ENCODE peak calls at places on chromosomes 3 and 15, in ten cellular contexts. O is stomach, G is endothelial cell of umbilical vein, D is neural crest cell, S is OCI-LY7, C is fibroblast of mammary gland, J is AG04450, U is psoas muscle, V is choroid plexus epithelial cell, W is AG04449. Q is an unnamed sample.

GRCh38 chr3:13106308-13106970 is 33.2 kb upstream of the IQSEC1 start:
- DNase-seq in G (no peak), S (no peak), D (no peak), O (no peak), C (no peak), J (no peak), V (no peak), W (no peak), U (no peak), Q (no peak)

GRCh38 chr3:43549626-43550025 is 72.2 kb downstream of the ANO10 start:
- DNase-seq in V (no peak), U (no peak), S (no peak), W (no peak), G (no peak), C (no peak), D (no peak), O (no peak), J (no peak), Q (no peak)

GRCh38 chr15:42285042-42285441 is 11.8 kb upstream of the TMEM87A start:
- DNase-seq in J (no peak), G (no peak), D (no peak), O (no peak), C (no peak), U (no peak), V (no peak), S (no peak), W (no peak), Q (no peak)

GRCh38 chr15:95291878-95292472 is 1038.5 kb upstream of the NR2F2 start:
- DNase-seq in G (peak; percentile 61), V (peak; percentile 70), U (no peak), J (no peak), S (peak; percentile 54), W (no peak), D (no peak), C (peak; percentile 59), O (no peak), Q (no peak)

GRCh38 chr3:179589143-179589542 is 15.3 kb downstream of the MRPL47 start:
- DNase-seq in W (peak; percentile 38), V (peak; percentile 62), U (no peak), C (peak; percentile 26), S (no peak), G (peak; percentile 36), O (no peak), J (no peak), D (no peak), Q (no peak)

GRCh38 chr3:69364354-69364753 is 21.5 kb downstream of the FRMD4B start:
- DNase-seq in W (no peak), V (no peak), G (no peak), J (no peak), S (no peak), C (peak; percentile 35), O (no peak), U (no peak), D (no peak), Q (no peak)

GRCh38 chr3:40079203-40079844 is 230.2 kb upstream of the EIF1B start:
- DNase-seq in U (no peak), S (no peak), D (no peak), W (peak; percentile 91), V (peak; percentile 71), O (no peak), C (peak; percentile 42), G (no peak), J (no peak), Q (peak; percentile 53)

GRCh38 chr3:128736598-128736997 is 10.6 kb downstream of the RAB7A start:
- DNase-seq in D (no peak), O (no peak), S (no peak), V (no peak), J (no peak), C (peak; percentile 66), U (no peak), W (no peak), G (no peak), Q (no peak)

GRCh38 chr3:137410028-137410427 is 354.1 kb upstream of the SOX14 start:
- DNase-seq in V (no peak), C (no peak), D (no peak), S (no peak), U (no peak), O (no peak), W (no peak), G (no peak), J (no peak), Q (no peak)

DNA sequence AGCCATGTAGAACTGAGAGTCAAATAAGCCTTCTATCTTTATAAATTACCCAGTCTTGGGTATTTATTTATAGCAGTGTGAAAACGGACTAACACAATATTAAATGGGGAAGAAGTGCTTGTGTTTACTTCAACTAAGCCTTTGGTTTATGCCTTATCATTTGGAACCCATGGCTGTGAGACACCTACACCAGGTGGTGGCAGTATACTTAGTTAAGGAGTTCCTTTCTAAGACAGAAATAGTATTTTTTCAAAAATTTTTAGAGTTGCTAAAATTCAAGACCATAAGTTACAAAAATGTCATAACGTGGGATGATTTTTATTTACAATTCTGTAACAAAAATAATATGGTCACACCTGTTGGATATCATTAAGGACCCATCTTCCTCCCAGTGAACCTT is 354.5 kb upstream of the SOX14 start:
- DNase-seq in W (no peak), O (no peak), S (no peak), V (no peak), U (no peak), C (no peak), J (no peak), G (no peak), D (no peak), Q (no peak)
- TF ChIP-seq CTCF in W (no peak), O (no peak), S (peak; percentile 64), V (no peak), U (no peak), C (no peak), J (no peak), G (no peak), D (no peak), Q (no peak)

DNA sequence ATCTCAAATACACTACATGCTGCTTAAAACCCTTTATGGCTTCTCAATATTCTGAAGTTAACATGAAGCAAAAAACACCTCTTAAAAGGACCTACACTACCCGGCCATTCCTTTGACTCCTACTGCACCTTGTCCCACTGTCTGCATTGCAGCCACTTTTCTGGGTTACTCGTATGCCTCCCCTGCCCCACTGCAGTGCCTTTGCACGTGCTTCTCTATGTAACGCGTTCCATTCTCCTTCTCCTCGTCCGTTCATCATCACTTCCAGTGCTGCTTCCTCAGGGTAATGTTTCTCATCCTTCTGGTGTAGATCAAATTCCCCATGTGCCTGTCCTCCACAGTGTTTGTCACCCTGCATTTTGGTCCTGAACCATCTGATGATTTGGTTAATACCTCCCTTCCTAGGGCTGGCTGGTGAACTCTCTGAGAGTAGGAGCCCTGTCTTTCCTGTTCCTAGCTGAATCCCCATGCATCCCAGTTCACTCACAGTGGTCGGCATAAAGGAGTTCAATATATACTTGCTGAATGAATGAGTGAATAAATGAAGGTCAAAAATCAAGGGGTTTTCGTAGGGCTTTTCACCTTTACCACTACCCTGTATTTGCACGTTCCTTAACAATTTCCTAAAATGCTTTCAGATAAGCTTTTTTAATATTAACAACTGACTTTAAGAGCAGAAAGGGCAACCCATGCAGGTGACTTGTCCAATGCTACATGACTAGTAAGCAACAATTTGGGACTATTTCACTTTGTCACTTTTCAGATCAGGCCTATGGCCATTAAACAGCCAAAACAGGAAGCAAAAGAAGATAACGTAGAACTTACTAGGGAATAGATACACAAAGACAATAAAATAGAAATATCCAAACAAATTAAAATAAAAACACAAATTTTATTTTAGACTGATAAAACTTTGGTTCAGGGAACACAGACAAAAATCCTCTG is 2.4 kb upstream of the STT3B start:
- DNase-seq in W (no peak), U (no peak), G (no peak), C (no peak), D (no peak), O (no peak), J (no peak), S (peak; percentile 24), V (no peak), Q (no peak)
- TF ChIP-seq CTCF in W (no peak), U (no peak), G (no peak), C (no peak), D (no peak), O (no peak), J (no peak), S (no peak), V (no peak), Q (no peak)

DNA sequence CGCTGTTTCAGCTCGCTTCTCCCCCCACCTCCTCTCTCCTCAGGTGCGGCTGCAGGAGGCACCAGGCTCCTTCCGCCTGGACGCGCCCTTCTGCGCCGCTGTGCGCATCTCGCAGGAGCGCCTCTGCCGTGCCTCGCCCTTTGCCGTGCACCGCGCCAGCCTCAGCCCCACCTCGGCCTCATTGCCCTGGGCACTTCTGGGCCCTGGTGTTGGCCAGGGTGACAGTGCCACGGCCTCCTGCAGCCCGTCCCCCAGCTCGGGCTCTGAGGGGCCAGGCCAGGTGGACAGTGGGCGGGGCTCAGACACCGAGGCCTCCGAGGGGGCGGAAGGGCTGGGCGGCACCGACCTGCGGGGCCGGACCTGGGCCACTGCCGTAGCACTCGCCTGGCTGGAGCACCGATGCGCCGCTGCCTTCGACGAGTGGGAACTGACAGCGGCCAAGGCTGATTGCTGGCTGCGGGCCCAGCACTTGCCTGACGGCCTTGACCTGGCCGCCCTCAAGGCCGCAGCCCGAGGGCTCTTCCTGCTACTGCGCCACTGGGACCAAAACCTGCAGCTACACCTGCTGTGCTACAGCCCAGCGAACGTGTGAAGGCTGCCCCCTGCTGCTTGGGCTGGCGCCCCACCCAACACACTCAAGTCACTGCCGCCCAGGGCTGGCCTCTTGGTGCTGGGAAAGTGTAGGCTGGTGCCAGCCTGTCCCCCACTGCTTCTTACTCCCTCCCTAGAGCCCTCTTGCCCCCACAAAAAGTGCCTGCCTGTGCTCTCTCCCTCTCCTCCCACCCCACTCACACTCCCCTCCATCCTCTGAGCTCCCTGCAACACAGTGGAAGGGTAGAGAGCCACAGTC is 7.1 kb downstream of the ALG3 start:
- DNase-seq in D (no peak), J (no peak), C (peak; percentile 33), U (no peak), O (peak; percentile 76), V (peak; percentile 56), G (peak; percentile 48), S (peak; percentile 32), W (no peak), Q (no peak)
- TF ChIP-seq CTCF in D (peak; percentile 49), J (peak; percentile 61), C (peak; percentile 40), U (peak; percentile 47), O (no peak), V (peak; percentile 60), G (peak; percentile 83), S (peak; percentile 69), W (peak; percentile 56), Q (peak; percentile 79)

GRCh38 chr3:4889896-4890295 is 89.3 kb upstream of the BHLHE40 start:
- DNase-seq in U (no peak), S (no peak), D (no peak), J (no peak), V (peak; percentile 54), C (peak; percentile 10), W (no peak), G (no peak), O (no peak), Q (no peak)

GRCh38 chr3:4886448-4886847 is 92.8 kb upstream of the BHLHE40 start:
- DNase-seq in C (no peak), S (no peak), D (no peak), J (no peak), G (no peak), O (no peak), W (no peak), V (no peak), U (no peak), Q (no peak)

GRCh38 chr3:4887177-4887576 is 92.1 kb upstream of the BHLHE40 start:
- DNase-seq in G (no peak), S (no peak), U (no peak), J (no peak), V (no peak), C (no peak), D (no peak), O (no peak), W (no peak), Q (no peak)

GRCh38 chr3:4885322-4885721 is 93.9 kb upstream of the BHLHE40 start:
- DNase-seq in D (no peak), G (no peak), W (no peak), C (no peak), O (no peak), S (no peak), J (no peak), U (no peak), V (peak; percentile 77), Q (no peak)

DNA sequence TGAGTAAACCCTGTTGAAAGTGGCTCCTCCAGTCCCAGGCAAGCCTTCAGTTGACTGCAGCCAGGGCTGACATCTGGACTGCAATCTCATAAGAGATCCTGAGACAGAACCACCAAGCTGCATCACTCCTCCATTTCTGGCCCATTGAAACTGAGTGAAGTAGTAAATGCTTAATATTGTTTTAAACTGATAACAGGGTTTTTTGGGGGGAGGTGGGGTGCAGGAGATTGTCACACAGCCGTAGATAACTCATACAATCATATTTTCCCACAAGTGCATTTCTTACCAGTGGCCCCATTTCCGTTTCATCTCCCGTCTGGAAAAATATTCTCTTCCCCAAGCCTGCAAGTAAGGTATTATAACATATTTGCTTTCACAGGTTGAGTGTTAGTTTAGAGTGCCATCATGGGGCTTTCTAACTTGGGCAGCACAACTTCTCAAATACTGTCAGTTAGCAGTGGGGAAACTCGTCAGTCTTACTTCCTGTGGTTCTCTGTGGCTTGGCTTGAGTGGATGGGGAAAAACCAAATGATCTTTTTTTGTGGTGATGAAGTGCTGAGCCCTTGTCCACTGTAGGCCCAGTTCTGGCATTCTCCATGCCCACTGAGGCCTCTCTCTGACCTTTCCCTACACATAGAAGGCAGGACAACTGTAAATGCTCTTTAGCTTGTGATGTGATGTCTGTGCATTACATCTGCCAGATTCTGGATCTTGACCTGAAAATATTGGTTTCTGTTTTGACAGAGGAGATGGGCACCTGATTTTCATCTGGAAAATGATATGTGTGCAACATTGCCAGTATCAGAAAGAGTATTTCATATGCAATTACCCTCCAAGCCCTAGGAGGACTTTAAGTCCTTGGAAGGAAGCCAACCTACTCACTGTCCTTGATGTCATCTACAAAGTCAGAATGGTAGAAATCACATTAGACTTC is 90.1 kb upstream of the BHLHE40 start:
- DNase-seq in S (no peak), C (peak; percentile 67), J (no peak), W (no peak), D (no peak), U (no peak), G (no peak), O (no peak), V (peak; percentile 18), Q (no peak)
- TF ChIP-seq CTCF in S (no peak), C (no peak), J (no peak), W (no peak), D (no peak), U (no peak), G (no peak), O (no peak), V (no peak), Q (no peak)

Q was measured in retinal pigment epithelial cell.